ENCODE peak calls at places on chromosome 10, in five cellular contexts. R is brain microvascular endothelial cell, P is BE2C, Y is nephron progenitor cell, W is PC-3. G is an unnamed sample.

GRCh38 chr10:77010430-77010829 is 627.2 kb downstream of the KCNMA1 start:
- DNase-seq in R (no peak), P (no peak), Y (no peak), W (no peak), G (no peak)

GRCh38 chr10:131211556-131211955 is 100.0 kb downstream of the TCERG1L start:
- DNase-seq in R (no peak), P (no peak), Y (no peak), W (no peak), G (no peak)

GRCh38 chr10:84217746-84218145 is 7.6 kb downstream of the LRIT2 start:
- DNase-seq in R (no peak), P (no peak), Y (no peak), W (no peak), G (no peak)

GRCh38 chr10:84138478-84139125 is 707 bp upstream of the GHITM start:
- DNase-seq in R (no peak), P (no peak), Y (no peak), W (no peak), G (no peak)

GRCh38 chr10:79038841-79039201 is 29.9 kb upstream of the ZMIZ1 start:
- DNase-seq in R (no peak), P (no peak), Y (peak; percentile 56), W (no peak), G (no peak)

GRCh38 chr10:69348824-69349541 is 67.7 kb downstream of the TACR2 start:
- DNase-seq in R (peak; percentile 65), P (no peak), Y (no peak), W (peak; percentile 99), G (no peak)

GRCh38 chr10:18204050-18204449 is 63.8 kb downstream of the CACNB2 start:
- DNase-seq in R (no peak), P (no peak), Y (no peak), W (no peak), G (no peak)

GRCh38 chr10:59724098-59724938 is 14.7 kb upstream of the SLC16A9 start:
- DNase-seq in R (no peak), P (no peak), Y (no peak), W (peak; percentile 83), G (no peak)

GRCh38 chr10:43622022-43622421 is 15.8 kb downstream of the ZNF485 start:
- DNase-seq in R (no peak), P (no peak), Y (no peak), W (no peak), G (no peak)

DNA sequence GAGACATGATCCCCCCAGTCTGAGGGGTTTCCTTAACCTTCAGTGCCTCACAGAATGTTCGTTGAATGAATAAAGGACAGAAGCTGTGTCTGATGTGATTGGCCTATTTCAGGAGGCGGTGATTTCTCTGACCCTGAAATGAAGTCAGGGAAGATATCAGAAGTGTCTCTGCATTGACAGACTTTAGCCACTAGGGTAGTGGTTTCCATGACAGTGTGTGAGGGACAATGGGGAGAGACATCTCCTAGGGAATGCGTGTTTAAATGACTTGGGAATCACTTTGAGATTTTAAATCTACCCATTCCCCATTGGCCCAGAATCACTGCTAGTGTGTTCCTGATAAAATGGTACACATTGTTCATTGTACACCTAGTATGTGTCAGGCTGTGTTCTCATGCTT is 132.0 kb downstream of the CFAP58 start:
- DNase-seq in R (no peak), P (no peak), Y (no peak), W (no peak), G (no peak)
- TF ChIP-seq CTCF in R (peak; percentile 23), P (peak; percentile 19), Y (peak; percentile 12), W (peak; percentile 27), G (peak; percentile 20)

GRCh38 chr10:124158592-124158991 is 65.2 kb upstream of the CHST15 start:
- DNase-seq in R (no peak), P (no peak), Y (no peak), W (no peak), G (no peak)

GRCh38 chr10:124157286-124157685 is 63.9 kb upstream of the CHST15 start:
- DNase-seq in R (no peak), P (no peak), Y (no peak), W (no peak), G (no peak)

GRCh38 chr10:124155781-124156401 is 62.5 kb upstream of the CHST15 start:
- DNase-seq in R (no peak), P (no peak), Y (peak; percentile 61), W (peak; percentile 24), G (no peak)

GRCh38 chr10:124153601-124153930 is 60.2 kb upstream of the CHST15 start:
- DNase-seq in R (no peak), P (no peak), Y (no peak), W (no peak), G (no peak)

DNA sequence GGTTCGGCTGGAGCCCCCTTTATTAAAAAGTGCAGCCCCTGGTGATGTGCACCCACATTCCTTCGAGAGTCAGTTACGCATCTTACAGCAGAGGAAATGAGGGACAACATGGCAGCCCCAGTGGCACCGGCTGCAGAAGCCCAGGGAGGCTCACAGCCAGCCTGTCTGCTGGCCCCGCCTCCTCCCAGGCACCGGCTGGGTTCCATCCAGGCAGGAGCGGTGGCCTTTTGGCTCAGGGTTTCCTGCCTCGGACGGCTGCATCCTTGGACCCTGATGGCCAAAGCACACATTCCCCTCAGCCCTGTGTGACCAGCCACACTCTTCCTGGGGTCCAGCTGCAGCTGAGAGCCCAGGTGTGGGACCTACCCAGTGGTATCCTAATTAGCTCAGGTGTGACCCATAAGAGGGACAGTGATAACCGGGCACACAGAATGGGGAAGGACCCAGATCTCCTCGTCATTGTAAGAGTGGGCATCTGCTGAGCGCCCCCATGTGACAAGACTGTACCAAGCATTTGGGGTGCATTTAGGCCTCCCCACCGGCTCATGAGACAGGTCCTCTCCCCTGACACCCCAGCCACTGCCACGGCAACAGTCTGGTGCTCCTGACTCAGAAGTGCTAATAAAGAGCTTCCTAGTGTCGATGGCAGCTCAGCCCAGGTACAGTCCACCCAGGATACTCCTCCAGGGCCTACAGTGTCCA is 63.3 kb upstream of the CHST15 start:
- DNase-seq in R (no peak), P (no peak), Y (peak; percentile 38), W (no peak), G (no peak)
- TF ChIP-seq CTCF in R (no peak), P (no peak), Y (no peak), W (no peak), G (no peak)

GRCh38 chr10:17179002-17179401 is 22.5 kb downstream of the TRDMT1 start:
- DNase-seq in R (peak; percentile 46), P (no peak), Y (no peak), W (no peak), G (no peak)

GRCh38 chr10:17181751-17182150 is 19.7 kb downstream of the TRDMT1 start:
- DNase-seq in R (no peak), P (peak; percentile 27), Y (no peak), W (peak; percentile 25), G (no peak)

GRCh38 chr10:17185873-17186272 is 15.6 kb downstream of the TRDMT1 start:
- DNase-seq in R (no peak), P (no peak), Y (no peak), W (no peak), G (no peak)

GRCh38 chr10:17178006-17178405 is 23.5 kb downstream of the TRDMT1 start:
- DNase-seq in R (no peak), P (no peak), Y (no peak), W (no peak), G (no peak)

DNA sequence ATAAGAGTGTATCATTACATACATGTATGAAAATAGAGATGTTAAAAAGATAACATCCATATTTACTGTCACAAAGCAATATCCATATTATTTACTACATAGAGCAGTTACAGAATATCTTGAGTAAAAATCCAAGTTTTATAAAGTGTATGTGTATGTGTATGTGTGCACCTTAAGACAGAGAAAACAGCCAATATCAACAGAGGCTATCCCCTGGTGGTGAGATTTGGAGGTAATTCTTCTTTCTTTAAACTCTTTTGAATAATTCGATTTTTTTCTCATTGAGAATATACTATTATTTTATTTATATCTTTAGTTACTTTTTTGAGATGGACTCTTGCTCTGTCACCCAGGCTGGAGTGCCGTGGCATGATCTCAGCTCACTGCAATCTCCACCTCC is 18.4 kb downstream of the TRDMT1 start:
- DNase-seq in R (no peak), P (no peak), Y (no peak), W (no peak), G (no peak)
- TF ChIP-seq CTCF in R (peak; percentile 36), P (peak; percentile 14), Y (no peak), W (peak; percentile 21), G (peak; percentile 26)

DNA sequence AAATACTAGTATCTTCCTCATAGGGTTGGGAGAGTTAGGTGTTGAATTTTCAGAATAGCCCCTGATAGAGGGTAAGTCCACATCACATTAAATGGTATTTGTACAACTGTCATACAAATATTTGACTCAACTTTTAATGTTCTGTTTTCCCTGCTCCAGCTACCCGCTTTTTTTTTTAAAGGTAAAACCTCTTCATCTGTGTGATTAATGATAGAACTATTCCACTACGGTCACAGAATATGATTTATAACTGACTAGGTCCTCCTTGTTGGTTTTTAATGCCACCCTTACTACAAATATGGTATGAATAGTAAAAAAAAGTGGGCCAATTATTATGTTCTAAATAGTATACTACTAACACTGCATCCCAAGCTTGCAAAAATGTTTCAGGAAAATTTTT is 15.6 kb upstream of the NRP1 start:
- DNase-seq in R (no peak), P (no peak), Y (no peak), W (peak; percentile 99), G (no peak)
- TF ChIP-seq CTCF in R (no peak), P (no peak), Y (no peak), W (no peak), G (no peak)

GRCh38 chr10:49539320-49539885 is 482 bp upstream of the ERCC6 start:
- DNase-seq in R (peak; percentile 63), P (peak; percentile 10), Y (peak; percentile 34), W (peak; percentile 86), G (no peak)
- TF ChIP-seq CTCF in R (no peak), P (no peak), Y (no peak), W (peak; percentile 2), G (no peak)

DNA sequence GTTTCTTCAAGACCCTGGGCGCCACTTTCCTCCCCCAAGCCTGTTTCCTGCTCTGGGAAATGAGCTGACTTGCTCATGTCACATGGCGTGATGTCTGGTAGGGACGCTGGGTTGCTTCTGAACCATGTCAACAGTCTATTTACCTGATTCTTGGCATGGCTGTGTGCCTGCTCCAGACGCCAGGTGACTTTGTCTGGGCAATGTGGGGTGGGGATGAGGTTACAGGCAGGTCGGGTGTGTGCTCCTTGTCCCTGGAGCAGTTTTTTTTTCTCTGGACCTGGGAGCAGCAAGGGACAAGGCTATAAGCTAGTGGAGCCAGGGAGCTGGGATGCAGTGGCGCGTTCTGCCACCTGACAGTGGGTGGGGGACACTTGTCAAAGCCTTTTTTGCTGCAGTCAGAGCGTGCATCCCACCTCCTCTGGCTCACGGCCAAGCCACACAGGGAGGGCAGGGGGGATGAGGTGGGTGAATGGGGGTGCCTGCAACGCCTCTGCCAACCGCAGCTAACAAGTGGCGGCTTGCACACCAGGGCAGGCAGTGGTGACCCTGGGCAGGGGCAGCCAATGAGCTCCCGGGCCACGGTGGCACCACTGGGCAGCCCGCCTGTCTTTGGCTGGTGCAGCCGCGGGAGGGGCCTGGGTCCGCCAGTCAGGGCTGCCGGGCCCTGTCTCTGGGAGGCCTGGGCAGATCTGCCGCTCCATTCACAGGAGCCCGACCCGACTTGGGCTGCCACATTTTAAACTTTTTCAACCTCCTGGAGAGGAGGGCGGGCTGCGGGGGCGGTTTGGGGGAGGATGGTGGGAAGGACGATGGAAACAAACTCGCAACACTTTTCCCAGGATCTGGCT is 22.9 kb downstream of the DNAJB12 start:
- DNase-seq in R (peak; percentile 68), P (peak; percentile 98), Y (peak; percentile 74), W (peak; percentile 77), G (peak; percentile 47)
- TF ChIP-seq CTCF in R (peak; percentile 44), P (peak; percentile 29), Y (no peak), W (no peak), G (peak; percentile 21)

GRCh38 chr10:123007558-123008378 is 827 bp downstream of the IKZF5 start:
- DNase-seq in R (peak; percentile 62), P (peak; percentile 39), Y (peak; percentile 11), W (peak; percentile 52), G (no peak)
- TF ChIP-seq CTCF in R (no peak), P (peak; percentile 20), Y (no peak), W (no peak), G (no peak)

GRCh38 chr10:57593983-57594573 is 673.6 kb downstream of the IPMK start:
- DNase-seq in R (no peak), P (no peak), Y (no peak), W (peak; percentile 28), G (no peak)
- TF ChIP-seq CTCF in R (no peak), P (no peak), Y (peak; percentile 8), W (peak; percentile 48), G (peak; percentile 45)

G was measured in progenitor cell of endocrine pancreas.